ENCODE peak calls at places on chromosomes 13 and 19, in four cellular contexts. One of them, this sample, is unnamed.

GRCh38 chr19:40305403-40305802 is 20.3 kb upstream of the AKT2 start:
- DNase-seq in endodermal cell: peak; percentile 88
- DNase-seq in CD4-positive, alpha-beta T cell: peak; percentile 58
- DNase-seq in tibial artery: peak; percentile 52
- DNase-seq in this sample: peak; percentile 56

GRCh38 chr19:17370026-17370587 is 7.0 kb downstream of the PLVAP start:
- DNase-seq in CD4-positive, alpha-beta T cell: no peak
- DNase-seq in endodermal cell: no peak
- DNase-seq in tibial artery: no peak
- DNase-seq in this sample: no peak

GRCh38 chr19:43784981-43785808 is 4.4 kb upstream of the KCNN4 start:
- DNase-seq in CD4-positive, alpha-beta T cell: peak; percentile 31
- DNase-seq in endodermal cell: peak; percentile 88
- DNase-seq in tibial artery: no peak
- DNase-seq in this sample: no peak

GRCh38 chr19:19240476-19240875 is 28.7 kb downstream of the NCAN start:
- DNase-seq in endodermal cell: no peak
- DNase-seq in CD4-positive, alpha-beta T cell: no peak
- DNase-seq in tibial artery: no peak
- DNase-seq in this sample: no peak

GRCh38 chr19:55600336-55601028 is 394 bp downstream of the ZNF524 start:
- DNase-seq in CD4-positive, alpha-beta T cell: no peak
- DNase-seq in tibial artery: no peak
- DNase-seq in endodermal cell: peak; percentile 94
- DNase-seq in this sample: peak; percentile 76

GRCh38 chr19:409515-410242 is 732 bp upstream of the C2CD4C start:
- DNase-seq in endodermal cell: peak; percentile 69
- DNase-seq in tibial artery: no peak
- DNase-seq in CD4-positive, alpha-beta T cell: no peak
- DNase-seq in this sample: no peak

GRCh38 chr19:55085923-55086715 is 10.4 kb downstream of the EPS8L1 start:
- DNase-seq in tibial artery: no peak
- DNase-seq in CD4-positive, alpha-beta T cell: no peak
- DNase-seq in endodermal cell: peak; percentile 79
- DNase-seq in this sample: no peak

GRCh38 chr13:105410602-105411001 is 1124.9 kb downstream of the EFNB2 start:
- DNase-seq in CD4-positive, alpha-beta T cell: no peak
- DNase-seq in endodermal cell: peak; percentile 92
- DNase-seq in tibial artery: peak; percentile 40
- DNase-seq in this sample: peak; percentile 47

GRCh38 chr13:111503376-111503775 is 182.9 kb downstream of the TEX29 start:
- DNase-seq in endodermal cell: no peak
- DNase-seq in tibial artery: no peak
- DNase-seq in CD4-positive, alpha-beta T cell: no peak
- DNase-seq in this sample: no peak

GRCh38 chr13:46728777-46729176 is 68.2 kb downstream of the ESD start:
- DNase-seq in tibial artery: no peak
- DNase-seq in CD4-positive, alpha-beta T cell: no peak
- DNase-seq in endodermal cell: peak; percentile 59
- DNase-seq in this sample: no peak

GRCh38 chr13:89763011-89763410 is 1584.5 kb upstream of the MIR17HG start:
- DNase-seq in tibial artery: no peak
- DNase-seq in endodermal cell: no peak
- DNase-seq in CD4-positive, alpha-beta T cell: no peak
- DNase-seq in this sample: no peak

GRCh38 chr19:5078179-5078578 is 109.3 kb downstream of the KDM4B start:
- DNase-seq in endodermal cell: no peak
- DNase-seq in tibial artery: no peak
- DNase-seq in CD4-positive, alpha-beta T cell: no peak
- DNase-seq in this sample: no peak

GRCh38 chr19:3670796-3671679 is 29.2 kb downstream of the PIP5K1C start:
- DNase-seq in tibial artery: peak; percentile 89
- DNase-seq in endodermal cell: peak; percentile 47
- DNase-seq in CD4-positive, alpha-beta T cell: no peak
- DNase-seq in this sample: peak; percentile 86

GRCh38 chr19:28633223-28634030 is 579.5 kb downstream of the UQCRFS1 start:
- DNase-seq in tibial artery: no peak
- DNase-seq in CD4-positive, alpha-beta T cell: peak; percentile 3
- DNase-seq in endodermal cell: peak; percentile 90
- DNase-seq in this sample: no peak

GRCh38 chr19:35673121-35673804 is 6.9 kb downstream of the UPK1A start:
- DNase-seq in endodermal cell: peak; percentile 92
- DNase-seq in CD4-positive, alpha-beta T cell: no peak
- DNase-seq in tibial artery: no peak
- DNase-seq in this sample: peak; percentile 33

DNA sequence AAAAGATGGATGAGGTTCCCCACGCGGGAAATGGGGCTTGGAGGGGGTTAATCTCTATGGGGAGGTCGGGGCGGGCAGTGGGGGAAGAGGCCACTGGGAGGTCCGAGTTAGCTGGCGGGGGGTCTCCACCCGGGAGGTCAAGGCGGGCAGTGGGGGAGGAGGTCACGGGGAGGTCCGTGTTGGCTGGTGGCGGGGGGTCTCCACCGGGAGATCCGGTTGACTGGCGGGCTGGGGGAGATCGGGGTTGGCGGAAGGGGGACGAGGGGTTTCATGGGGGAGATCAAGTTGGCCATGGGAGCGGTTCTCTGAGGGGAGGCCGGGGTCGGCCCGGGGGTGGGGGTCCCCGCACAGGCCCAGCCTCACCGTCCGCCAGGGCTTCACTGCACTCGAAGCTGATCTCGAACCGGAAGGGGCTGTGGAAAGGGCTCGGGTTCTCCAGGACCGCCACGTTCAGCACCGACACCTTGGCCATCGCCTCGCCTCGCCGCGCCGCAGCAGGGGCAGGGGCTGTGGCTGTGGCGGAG is 342 bp downstream of the ASF1B start:
- DNase-seq in CD4-positive, alpha-beta T cell: no peak
- DNase-seq in endodermal cell: no peak
- DNase-seq in tibial artery: no peak
- DNase-seq in this sample: no peak
- H3K27ac ChIP-seq in CD4-positive, alpha-beta T cell: peak overlapping the region; percentile 27
- H3K27ac ChIP-seq in endodermal cell: no peak overlapping the region
- H3K27ac ChIP-seq in tibial artery: peak overlapping the region; percentile 29
- H3K27ac ChIP-seq in this sample: peak overlapping the region; percentile 74

GRCh38 chr19:38384209-38385027 is 3.4 kb downstream of the GGN start:
- DNase-seq in CD4-positive, alpha-beta T cell: no peak
- DNase-seq in endodermal cell: peak; percentile 89
- DNase-seq in tibial artery: no peak
- DNase-seq in this sample: no peak
- TF ChIP-seq CTCF in CD4-positive, alpha-beta T cell: no peak
- TF ChIP-seq CTCF in endodermal cell: peak; percentile 74
- TF ChIP-seq CTCF in tibial artery: no peak
- TF ChIP-seq CTCF in this sample: no peak

GRCh38 chr19:53520163-53520546 is 17.8 kb upstream of the ZNF331 start:
- DNase-seq in tibial artery: no peak
- DNase-seq in endodermal cell: no peak
- DNase-seq in CD4-positive, alpha-beta T cell: no peak
- DNase-seq in this sample: no peak

GRCh38 chr19:53520547-53521372 is 17.2 kb upstream of the ZNF331 start:
- DNase-seq in endodermal cell: peak; percentile 99
- DNase-seq in CD4-positive, alpha-beta T cell: peak; percentile 83
- DNase-seq in tibial artery: peak; percentile 96
- DNase-seq in this sample: peak; percentile 95

GRCh38 chr19:53518716-53519115 is 19.2 kb upstream of the ZNF331 start:
- DNase-seq in endodermal cell: no peak
- DNase-seq in tibial artery: no peak
- DNase-seq in CD4-positive, alpha-beta T cell: no peak
- DNase-seq in this sample: no peak

GRCh38 chr19:53519431-53519830 is 18.5 kb upstream of the ZNF331 start:
- DNase-seq in endodermal cell: no peak
- DNase-seq in tibial artery: no peak
- DNase-seq in CD4-positive, alpha-beta T cell: no peak
- DNase-seq in this sample: no peak

GRCh38 chr19:53521373-53522202 is 16.4 kb upstream of the ZNF331 start:
- DNase-seq in CD4-positive, alpha-beta T cell: no peak
- DNase-seq in tibial artery: no peak
- DNase-seq in endodermal cell: no peak
- DNase-seq in this sample: no peak
- H3K27ac ChIP-seq in CD4-positive, alpha-beta T cell: peak overlapping the region; percentile 66
- H3K27ac ChIP-seq in tibial artery: peak overlapping the region; percentile 75
- H3K27ac ChIP-seq in endodermal cell: no peak overlapping the region
- H3K27ac ChIP-seq in this sample: no peak overlapping the region

GRCh38 chr13:44573790-44574465 is 2.2 kb downstream of the TSC22D1 start:
- DNase-seq in tibial artery: no peak
- DNase-seq in CD4-positive, alpha-beta T cell: no peak
- DNase-seq in endodermal cell: peak; percentile 74
- DNase-seq in this sample: no peak
- TF ChIP-seq CTCF in tibial artery: peak; percentile 53
- TF ChIP-seq CTCF in CD4-positive, alpha-beta T cell: no peak
- TF ChIP-seq CTCF in endodermal cell: peak; percentile 73
- TF ChIP-seq CTCF in this sample: peak; percentile 29

DNA sequence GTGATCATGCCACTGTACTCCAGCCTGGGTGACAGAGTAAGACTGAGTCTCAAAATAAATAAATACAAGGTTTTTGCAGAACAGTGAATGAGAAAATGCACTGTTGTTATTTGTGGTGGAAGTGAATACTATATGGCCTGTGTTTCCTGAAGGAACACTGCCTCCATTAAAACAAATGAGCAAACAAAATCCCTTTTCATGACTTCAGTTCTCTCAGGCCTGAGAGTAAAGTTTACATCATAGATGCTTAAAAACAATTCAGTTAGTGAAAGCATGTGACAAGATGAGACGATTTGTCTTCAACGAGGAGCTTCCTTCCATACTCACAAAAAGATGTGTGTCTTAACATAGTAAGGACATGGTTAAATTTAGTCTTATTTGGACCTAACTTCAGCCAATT is 14.4 kb downstream of the SPINT2 start:
- DNase-seq in tibial artery: no peak
- DNase-seq in endodermal cell: no peak
- DNase-seq in CD4-positive, alpha-beta T cell: no peak
- DNase-seq in this sample: no peak
- H3K27ac ChIP-seq in tibial artery: peak overlapping the region; percentile 81
- H3K27ac ChIP-seq in endodermal cell: no peak overlapping the region
- H3K27ac ChIP-seq in CD4-positive, alpha-beta T cell: no peak overlapping the region
- H3K27ac ChIP-seq in this sample: peak overlapping the region; percentile 92

GRCh38 chr13:44050450-44051063 is 170.9 kb downstream of the LACC1 start:
- DNase-seq in CD4-positive, alpha-beta T cell: no peak
- DNase-seq in endodermal cell: no peak
- DNase-seq in tibial artery: no peak
- DNase-seq in this sample: no peak

GRCh38 chr13:44046428-44046827 is 166.7 kb downstream of the LACC1 start:
- DNase-seq in tibial artery: no peak
- DNase-seq in CD4-positive, alpha-beta T cell: no peak
- DNase-seq in endodermal cell: no peak
- DNase-seq in this sample: no peak

GRCh38 chr13:44051405-44051804 is 171.7 kb downstream of the LACC1 start:
- DNase-seq in tibial artery: no peak
- DNase-seq in endodermal cell: no peak
- DNase-seq in CD4-positive, alpha-beta T cell: no peak
- DNase-seq in this sample: no peak

GRCh38 chr13:44049546-44049945 is 169.8 kb downstream of the LACC1 start:
- DNase-seq in tibial artery: no peak
- DNase-seq in endodermal cell: no peak
- DNase-seq in CD4-positive, alpha-beta T cell: no peak
- DNase-seq in this sample: no peak

DNA sequence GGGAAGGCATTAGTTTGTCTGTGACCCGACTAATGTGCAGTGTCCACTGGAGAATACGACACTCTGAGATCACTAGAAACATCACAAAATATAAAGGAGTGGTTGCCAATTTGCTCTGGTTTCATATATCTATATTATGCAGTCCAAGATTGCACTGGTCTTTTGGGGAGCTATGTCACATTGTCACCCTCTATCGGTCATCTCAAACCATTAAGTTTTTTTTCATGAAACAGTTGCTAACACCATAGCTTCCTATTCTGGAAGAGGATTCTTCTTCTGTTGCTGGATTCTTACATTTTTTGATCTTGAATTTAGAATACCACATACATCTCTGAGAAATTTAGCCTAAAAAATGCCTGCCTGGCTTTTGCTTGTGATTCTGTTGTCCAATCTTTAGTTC is 168.6 kb downstream of the LACC1 start:
- DNase-seq in endodermal cell: no peak
- DNase-seq in tibial artery: no peak
- DNase-seq in CD4-positive, alpha-beta T cell: no peak
- DNase-seq in this sample: no peak
- TF ChIP-seq CTCF in endodermal cell: peak; percentile 12
- TF ChIP-seq CTCF in tibial artery: no peak
- TF ChIP-seq CTCF in CD4-positive, alpha-beta T cell: no peak
- TF ChIP-seq CTCF in this sample: peak; percentile 39

DNA sequence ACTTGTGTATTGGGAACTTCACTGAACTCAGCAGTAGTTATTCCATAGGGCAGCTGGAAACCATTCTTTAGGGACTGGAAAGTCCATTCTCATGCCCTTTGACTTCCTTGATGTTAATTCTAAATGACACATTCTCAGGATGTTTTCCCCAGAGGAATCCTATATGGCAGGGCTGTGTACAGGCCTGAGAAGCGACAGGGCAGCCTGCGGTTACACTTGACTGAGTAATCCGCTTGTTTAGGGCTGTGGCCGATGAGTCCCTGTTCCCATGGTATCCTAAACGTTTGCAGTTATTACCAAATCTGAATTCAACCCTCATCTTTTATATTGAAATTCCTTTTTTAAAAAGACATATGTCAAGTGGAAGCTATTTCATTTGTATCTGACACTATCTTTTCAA is 83.5 kb downstream of the COL4A2 start:
- DNase-seq in tibial artery: no peak
- DNase-seq in endodermal cell: no peak
- DNase-seq in CD4-positive, alpha-beta T cell: no peak
- DNase-seq in this sample: no peak
- H3K27ac ChIP-seq in tibial artery: peak overlapping the region; percentile 86
- H3K27ac ChIP-seq in endodermal cell: no peak overlapping the region
- H3K27ac ChIP-seq in CD4-positive, alpha-beta T cell: no peak overlapping the region
- H3K27ac ChIP-seq in this sample: peak overlapping the region; percentile 62

GRCh38 chr19:51783373-51783772 is 11.6 kb upstream of the FPR3 start:
- DNase-seq in tibial artery: no peak
- DNase-seq in CD4-positive, alpha-beta T cell: no peak
- DNase-seq in endodermal cell: peak; percentile 52
- DNase-seq in this sample: no peak
- TF ChIP-seq CTCF in tibial artery: no peak
- TF ChIP-seq CTCF in CD4-positive, alpha-beta T cell: no peak
- TF ChIP-seq CTCF in endodermal cell: peak; percentile 66
- TF ChIP-seq CTCF in this sample: peak; percentile 30

This sample was measured in left ventricle myocardium inferior.